ENCODE peak calls at places on chromosomes 3 and 15, in four cellular contexts. Y is H1, C is endothelial cell of umbilical vein, L is HepG2. A is an unnamed sample.

GRCh38 chr3:129892486-129892856 is 1.0 kb downstream of the TMCC1 start:
- DNase-seq in C (no peak), Y (no peak), L (no peak), A (no peak)

GRCh38 chr3:120304569-120305090 is 19.6 kb upstream of the GPR156 start:
- DNase-seq in Y (no peak), L (no peak), C (no peak), A (no peak)

GRCh38 chr15:69861331-69862171 is 236.2 kb downstream of the TLE3 start:
- DNase-seq in L (no peak), Y (no peak), C (no peak), A (no peak)

GRCh38 chr3:186787642-186788481 is 4.5 kb downstream of the EIF4A2 start:
- DNase-seq in C (no peak), Y (no peak), L (no peak), A (no peak)

GRCh38 chr3:129399895-129400357 is 28.5 kb downstream of the EFCAB12 start:
- DNase-seq in L (no peak), C (no peak), Y (no peak), A (no peak)

GRCh38 chr15:77507151-77507847 is 86.6 kb downstream of the HMG20A start:
- DNase-seq in C (peak), L (no peak), Y (no peak), A (no peak)

GRCh38 chr3:162538906-162539305 is 1042.3 kb downstream of the OTOL1 start:
- DNase-seq in L (no peak), Y (no peak), C (no peak), A (no peak)

GRCh38 chr3:168511428-168512014 is 415.8 kb upstream of the GOLIM4 start:
- DNase-seq in L (no peak), Y (no peak), C (peak), A (no peak)

GRCh38 chr15:58134886-58135285 is 3.3 kb upstream of the AQP9 start:
- DNase-seq in Y (no peak), C (no peak), L (no peak), A (no peak)

GRCh38 chr3:120350431-120350941 is 1.3 kb upstream of the LRRC58 start:
- DNase-seq in L (peak), Y (no peak), C (peak), A (peak)

GRCh38 chr3:119219069-119219468 is 21.6 kb downstream of the B4GALT4 start:
- DNase-seq in Y (no peak), L (no peak), C (no peak), A (no peak)

GRCh38 chr3:134704556-134704955 is 53.7 kb upstream of the KY start:
- DNase-seq in Y (no peak), L (no peak), C (no peak), A (no peak)

GRCh38 chr3:50238549-50239026 is 2.6 kb downstream of the GNAI2 start:
- DNase-seq in L (peak), C (peak), Y (no peak), A (no peak)

GRCh38 chr3:133452603-133453313 is 52.9 kb downstream of the BFSP2 start:
- DNase-seq in L (peak), Y (no peak), C (no peak), A (peak)

GRCh38 chr3:161163297-161163696 is 57.8 kb upstream of the NMD3 start:
- DNase-seq in Y (no peak), L (peak), C (peak), A (no peak)

GRCh38 chr15:84649706-84650105 is 4.4 kb downstream of the WDR73 start:
- DNase-seq in L (no peak), Y (no peak), C (no peak), A (no peak)

GRCh38 chr3:187684880-187685279 is 14.7 kb upstream of the SST start:
- DNase-seq in Y (no peak), C (no peak), L (no peak), A (no peak)

GRCh38 chr3:38630070-38630469 is 19.4 kb downstream of the SCN5A start:
- DNase-seq in L (no peak), Y (no peak), C (no peak), A (no peak)

GRCh38 chr3:10170915-10171478 is 6.3 kb downstream of the IRAK2 start:
- DNase-seq in Y (no peak), C (no peak), L (no peak), A (no peak)

GRCh38 chr15:90691982-90692773 is 25.0 kb upstream of the BLM start:
- DNase-seq in C (no peak), L (no peak), Y (no peak), A (no peak)

GRCh38 chr3:184361532-184361931 is at the start of the genes CLCN2 and POLR2H:
- DNase-seq in L (peak), Y (peak), C (peak), A (peak)

GRCh38 chr3:151974067-151974466 is 100.6 kb downstream of the SUCNR1 start:
- DNase-seq in L (no peak), Y (no peak), C (peak), A (no peak)

GRCh38 chr15:81152799-81153198 is 18.7 kb downstream of the CFAP161 start:
- DNase-seq in L (no peak), C (no peak), Y (no peak), A (no peak)

GRCh38 chr15:71921191-71921590 is 110.8 kb downstream of the NR2E3 start:
- DNase-seq in C (no peak), Y (no peak), L (no peak), A (no peak)

GRCh38 chr3:120749843-120750242 is 7.3 kb downstream of the GTF2E1 start:
- DNase-seq in C (no peak), L (no peak), Y (no peak), A (no peak)

GRCh38 chr3:88879905-88880304 is 227.5 kb upstream of the EPHA3 start:
- DNase-seq in L (no peak), C (no peak), Y (no peak), A (no peak)

GRCh38 chr3:46664971-46665762 is 28.3 kb downstream of the ALS2CL start:
- DNase-seq in Y (no peak), L (no peak), C (no peak), A (no peak)

GRCh38 chr3:27914199-27914598 is 192.1 kb upstream of the EOMES start:
- DNase-seq in C (no peak), Y (peak), L (peak), A (no peak)

GRCh38 chr3:101828289-101828688 is 21.0 kb upstream of the NFKBIZ start:
- DNase-seq in L (no peak), Y (no peak), C (no peak), A (no peak)

GRCh38 chr3:119469378-119470189 is 821 bp downstream of the POGLUT1 start:
- DNase-seq in C (peak), Y (no peak), L (no peak), A (peak)

GRCh38 chr3:87771338-87772059 is 287.3 kb downstream of the CGGBP1 start:
- DNase-seq in L (peak), Y (peak), C (peak), A (no peak)

GRCh38 chr3:8780279-8780678 is 10.9 kb upstream of the OXTR start:
- DNase-seq in C (no peak), Y (no peak), L (no peak), A (no peak)

GRCh38 chr3:158127250-158128219 is 17.6 kb downstream of the RSRC1 start:
- DNase-seq in Y (no peak), C (no peak), L (no peak), A (no peak)

GRCh38 chr3:184757010-184757651 is 45.3 kb upstream of the MAGEF1 start:
- DNase-seq in C (peak), Y (no peak), L (no peak), A (no peak)

GRCh38 chr3:46076606-46077005 is 49.3 kb upstream of the XCR1 start:
- DNase-seq in C (peak), Y (no peak), L (no peak), A (no peak)

GRCh38 chr15:48719668-48720067 is 74.2 kb upstream of the FBN1 start:
- DNase-seq in L (no peak), C (no peak), Y (no peak), A (no peak)

GRCh38 chr15:48721061-48721810 is 75.7 kb upstream of the FBN1 start:
- DNase-seq in L (no peak), Y (no peak), C (no peak), A (no peak)

GRCh38 chr15:48722764-48723661 is 77.5 kb upstream of the FBN1 start:
- DNase-seq in Y (no peak), C (peak), L (no peak), A (peak)

GRCh38 chr15:48720646-48721045 is 75.1 kb upstream of the FBN1 start:
- DNase-seq in L (no peak), Y (no peak), C (no peak), A (no peak)

DNA sequence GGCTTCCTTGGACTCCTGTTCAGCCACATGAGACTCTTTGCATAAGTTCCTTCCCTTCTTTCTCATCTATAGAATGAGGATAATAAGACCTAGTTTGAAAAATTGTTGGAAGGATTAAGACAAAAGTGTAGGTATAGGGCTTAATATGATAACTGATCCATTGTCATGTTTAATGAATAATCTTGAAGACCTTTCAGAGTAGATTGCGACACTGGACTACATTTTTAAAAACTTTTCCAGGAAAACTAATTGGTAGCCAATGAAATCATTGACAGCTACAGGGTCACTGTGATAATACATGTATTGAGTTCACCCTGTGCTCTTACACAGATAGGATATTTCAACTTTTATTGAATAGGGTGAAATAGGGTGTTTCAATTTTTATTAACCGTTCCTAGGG is 78.5 kb upstream of the FBN1 start:
- DNase-seq in L (no peak), C (no peak), Y (no peak), A (no peak)
- TF ChIP-seq JUN in L (no peak), C (no peak), Y (no peak), A (no peak)

GRCh38 chr15:20345401-20345958 is 196.1 kb downstream of the GOLGA6L6 start:
- DNase-seq in L (no peak), C (no peak), Y (no peak), A (peak)

GRCh38 chr15:20341901-20342605 is 199.5 kb downstream of the GOLGA6L6 start:
- DNase-seq in C (peak), Y (no peak), L (no peak), A (peak)

GRCh38 chr15:20340331-20340811 is 201.2 kb downstream of the GOLGA6L6 start:
- DNase-seq in C (peak), L (no peak), Y (no peak), A (peak)

GRCh38 chr15:20344601-20345400 is 196.8 kb downstream of the GOLGA6L6 start:
- DNase-seq in C (no peak), Y (no peak), L (no peak), A (no peak)

GRCh38 chr15:20340931-20341661 is 200.5 kb downstream of the GOLGA6L6 start:
- DNase-seq in C (peak), Y (no peak), L (no peak), A (no peak)
- TF ChIP-seq JUN in C (no peak), Y (no peak), L (no peak), A (no peak)

DNA sequence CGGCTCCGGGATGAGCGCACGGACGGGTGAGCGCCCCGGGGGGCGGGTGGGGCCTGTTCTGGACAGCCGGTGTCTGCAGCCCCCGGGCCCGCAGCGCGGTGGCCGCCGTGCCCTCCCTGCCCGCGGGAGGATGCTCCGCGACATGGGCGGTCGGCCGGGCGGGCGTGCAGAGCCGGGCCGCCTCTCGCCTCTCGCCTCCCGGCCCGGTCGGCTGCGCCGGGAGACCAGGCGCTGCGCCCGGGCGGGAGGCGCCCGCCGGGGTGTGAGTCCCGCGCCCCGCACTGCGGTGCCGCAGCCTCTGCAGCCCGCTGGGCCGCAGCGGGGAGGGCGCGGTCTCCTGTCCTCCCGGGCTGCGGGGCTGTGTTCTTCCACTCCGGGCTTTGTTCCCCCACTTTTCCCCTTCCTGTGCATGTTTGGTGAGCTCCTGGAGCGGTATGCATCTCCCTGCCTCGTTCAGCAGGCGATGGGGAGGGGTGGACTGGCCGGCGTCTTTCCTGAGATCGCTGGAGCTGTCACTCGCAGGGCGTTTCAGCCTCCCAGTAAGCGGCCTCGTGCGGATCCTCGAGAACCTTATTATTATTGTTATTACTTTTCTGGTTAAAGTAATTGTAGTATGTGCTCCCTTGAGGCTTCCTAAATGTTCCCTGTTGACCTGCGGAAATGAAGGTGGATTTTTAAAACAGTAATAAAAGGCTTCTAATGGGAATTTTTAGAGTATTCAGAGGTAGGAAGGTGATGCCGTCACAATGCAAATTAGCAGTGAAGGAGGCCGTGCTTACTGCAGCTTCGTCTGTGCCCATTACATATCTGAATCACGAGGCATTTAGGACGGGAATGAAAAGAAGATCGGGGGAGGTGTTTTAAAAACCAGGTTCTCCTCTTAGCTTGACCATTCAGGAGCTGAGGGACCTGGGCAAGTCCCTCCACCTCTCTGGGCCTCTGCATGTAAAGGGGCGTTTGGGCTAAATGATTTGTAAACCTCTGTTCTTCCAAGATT is 588 bp downstream of the TMOD2 start:
- DNase-seq in L (no peak), C (peak), Y (peak), A (peak)
- TF ChIP-seq JUN in L (no peak), C (no peak), Y (no peak), A (no peak)

GRCh38 chr3:11529281-11529680 is 114.4 kb downstream of the VGLL4 start:
- DNase-seq in L (no peak), C (no peak), Y (no peak), A (no peak)

GRCh38 chr3:11532865-11533490 is 110.7 kb downstream of the VGLL4 start:
- DNase-seq in Y (no peak), C (peak), L (no peak), A (no peak)

GRCh38 chr3:11534783-11535081 is 109.0 kb downstream of the VGLL4 start:
- DNase-seq in Y (no peak), L (no peak), C (no peak), A (no peak)

GRCh38 chr3:11534011-11534782 is 109.5 kb downstream of the VGLL4 start:
- DNase-seq in L (no peak), C (no peak), Y (no peak), A (no peak)

GRCh38 chr3:11530153-11530721 is 113.5 kb downstream of the VGLL4 start:
- DNase-seq in Y (no peak), L (peak), C (no peak), A (peak)
- TF ChIP-seq JUN in Y (no peak), L (no peak), C (no peak), A (no peak)

GRCh38 chr3:98035208-98035607 is at the start of gene GABRR3:
- DNase-seq in C (no peak), L (no peak), Y (no peak), A (no peak)

GRCh38 chr3:98029083-98029482 is 6.0 kb downstream of the GABRR3 start:
- DNase-seq in L (no peak), C (no peak), Y (no peak), A (no peak)

GRCh38 chr3:98034036-98034435 is 1.1 kb downstream of the GABRR3 start:
- DNase-seq in Y (no peak), L (no peak), C (no peak), A (no peak)

GRCh38 chr3:98034486-98034885 is 629 bp downstream of the GABRR3 start:
- DNase-seq in Y (no peak), L (no peak), C (no peak), A (no peak)

DNA sequence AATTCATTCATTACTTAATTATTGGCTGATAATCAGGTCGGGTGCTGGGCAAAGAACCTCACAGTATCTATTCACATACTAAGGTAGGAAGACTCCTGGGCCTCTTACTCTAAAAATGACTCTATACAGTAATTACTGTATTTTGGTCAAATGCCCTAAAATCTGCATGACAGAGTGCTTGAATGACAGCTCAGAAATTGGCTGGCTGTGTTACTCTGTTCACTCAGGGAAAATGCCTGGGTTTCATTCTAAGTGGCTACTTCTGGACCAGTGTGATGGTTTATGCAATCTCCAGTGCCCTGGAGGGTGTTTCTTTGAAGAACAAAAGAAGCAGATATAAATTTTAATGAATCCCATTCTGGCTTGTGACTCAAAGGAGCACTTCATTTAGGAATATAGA is 2.2 kb downstream of the GABRR3 start:
- DNase-seq in L (no peak), C (no peak), Y (no peak), A (no peak)
- TF ChIP-seq JUN in L (no peak), C (no peak), Y (no peak), A (no peak)

GRCh38 chr3:141367038-141367730 is 1.1 kb upstream of the ZBTB38 start:
- DNase-seq in L (no peak), C (peak), Y (no peak), A (peak)
- TF ChIP-seq JUN in L (no peak), C (peak), Y (no peak), A (no peak)

GRCh38 chr15:100705065-100705464 is 102.7 kb downstream of the ASB7 start:
- DNase-seq in Y (no peak), C (no peak), L (no peak), A (no peak)
- TF ChIP-seq JUN in Y (no peak), C (no peak), L (no peak), A (no peak)

DNA sequence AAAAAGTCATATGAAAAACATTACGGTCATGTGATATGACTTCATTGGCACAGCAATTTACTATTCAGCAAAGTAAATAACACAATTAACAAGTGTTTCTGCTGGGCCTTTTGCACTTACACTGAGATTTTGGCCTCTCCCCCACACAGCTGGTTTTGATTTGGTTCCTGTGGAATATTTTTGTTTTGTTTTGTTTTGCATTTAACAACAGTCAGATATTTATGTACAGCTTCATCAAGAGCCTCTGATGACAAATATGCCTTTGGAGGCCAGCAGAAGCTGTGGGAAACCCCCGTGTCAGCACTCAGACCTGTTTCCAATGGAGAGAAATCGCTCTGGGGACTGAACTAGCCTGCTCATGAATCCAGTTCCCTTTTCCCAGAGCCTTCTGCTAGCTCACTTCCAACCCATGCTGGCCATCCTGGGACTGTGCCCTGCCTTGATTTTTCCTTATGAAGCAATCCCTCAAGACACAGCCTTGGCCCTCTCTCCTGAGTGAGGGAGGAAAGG is 161.9 kb downstream of the ATG7 start:
- DNase-seq in Y (no peak), C (peak), L (no peak), A (no peak)
- TF ChIP-seq JUN in Y (no peak), C (no peak), L (no peak), A (no peak)

GRCh38 chr3:145282505-145282904 is 878.5 kb downstream of the PLOD2 start:
- DNase-seq in C (no peak), Y (no peak), L (no peak), A (no peak)
- TF ChIP-seq JUN in C (no peak), Y (no peak), L (no peak), A (no peak)

GRCh38 chr3:128317101-128317697 is 149.5 kb downstream of the DNAJB8 start:
- DNase-seq in C (no peak), Y (peak), L (no peak), A (no peak)
- TF ChIP-seq JUN in C (no peak), Y (no peak), L (no peak), A (no peak)